ENCODE peak calls at places on chromosomes 13 and 19, in nine cellular contexts. T is aorta, S is tibial artery, C is adrenal gland, V is hepatocyte, P is pancreas, U is mesenchymal stem cell, F is AG10803, M is GM23338. Y is an unnamed sample.

GRCh38 chr13:90393408-90393807 is 954.1 kb upstream of the MIR17HG start:
- DNase-seq in T (no peak), S (no peak), C (no peak), V (no peak), P (no peak), U (no peak), F (no peak), M (no peak), Y (no peak)

GRCh38 chr13:26709461-26709860 is 51.1 kb downstream of the GPR12 start:
- DNase-seq in T (no peak), S (no peak), C (no peak), V (no peak), P (no peak), U (no peak), F (no peak), M (no peak), Y (no peak)

GRCh38 chr13:110261166-110262081 is 45.5 kb downstream of the COL4A1 start:
- DNase-seq in T (no peak), S (no peak), C (no peak), V (no peak), P (no peak), U (peak), F (no peak), M (peak), Y (no peak)

GRCh38 chr13:80337011-80337688 is 3.8 kb downstream of the SPRY2 start:
- DNase-seq in T (no peak), S (no peak), C (no peak), V (peak), P (no peak), U (no peak), F (no peak), M (no peak), Y (no peak)

GRCh38 chr13:102402292-102402691 is 444 bp upstream of the FGF14 start:
- DNase-seq in T (no peak), S (peak), C (peak), V (peak), P (peak), U (peak), F (no peak), M (peak), Y (peak)

GRCh38 chr13:109746364-109746763 is 40.0 kb downstream of the IRS2 start:
- DNase-seq in T (no peak), S (no peak), C (no peak), V (no peak), P (no peak), U (no peak), F (no peak), M (no peak), Y (no peak)

GRCh38 chr19:57269515-57270250 is 10.6 kb upstream of the ZNF460 start:
- DNase-seq in T (no peak), S (no peak), C (no peak), V (peak), P (no peak), U (peak), F (peak), M (no peak), Y (no peak)

GRCh38 chr13:87168390-87168789 is 502.8 kb upstream of the SLITRK5 start:
- DNase-seq in T (no peak), S (no peak), C (no peak), V (no peak), P (no peak), U (no peak), F (no peak), M (no peak), Y (no peak)

GRCh38 chr19:49879243-49879960 is 1.9 kb downstream of the TBC1D17 start:
- DNase-seq in T (no peak), S (no peak), C (no peak), V (no peak), P (no peak), U (no peak), F (no peak), M (no peak), Y (no peak)

GRCh38 chr13:24071423-24072075 is 89.0 kb upstream of the SPATA13 start:
- DNase-seq in T (no peak), S (no peak), C (no peak), V (no peak), P (no peak), U (peak), F (peak), M (no peak), Y (no peak)

GRCh38 chr19:51740356-51740755 is 11.3 kb downstream of the FPR1 start:
- DNase-seq in T (no peak), S (no peak), C (no peak), V (no peak), P (no peak), U (no peak), F (no peak), M (no peak), Y (no peak)

GRCh38 chr13:51858433-51859247 is 3.1 kb upstream of the CCDC70 start:
- DNase-seq in T (no peak), S (no peak), C (no peak), V (no peak), P (no peak), U (no peak), F (no peak), M (peak), Y (no peak)

GRCh38 chr13:93861818-93862217 is 617.7 kb downstream of the DCT start:
- DNase-seq in T (peak), S (no peak), C (peak), V (peak), P (no peak), U (peak), F (peak), M (no peak), Y (no peak)

GRCh38 chr19:34131100-34131499 is 41.2 kb upstream of the LSM14A start:
- DNase-seq in T (no peak), S (no peak), C (no peak), V (no peak), P (no peak), U (peak), F (no peak), M (no peak), Y (no peak)

GRCh38 chr19:51127755-51128154 is 3.0 kb downstream of the SIGLEC9 start:
- DNase-seq in T (peak), S (peak), C (no peak), V (no peak), P (peak), U (peak), F (peak), M (no peak), Y (no peak)

GRCh38 chr19:50450369-50451222 is 17.9 kb downstream of the MYBPC2 start:
- DNase-seq in T (no peak), S (no peak), C (no peak), V (no peak), P (no peak), U (no peak), F (no peak), M (no peak), Y (no peak)

GRCh38 chr19:42461700-42462324 is 19.1 kb upstream of the CXCL17 start:
- DNase-seq in T (no peak), S (no peak), C (no peak), V (no peak), P (no peak), U (no peak), F (no peak), M (no peak), Y (no peak)

GRCh38 chr19:7971553-7972520 is 28.4 kb upstream of the TIMM44 start:
- DNase-seq in T (no peak), S (no peak), C (no peak), V (no peak), P (peak), U (no peak), F (no peak), M (no peak), Y (no peak)

GRCh38 chr19:55670280-55671053 is 4.6 kb upstream of the EPN1 start:
- DNase-seq in T (peak), S (no peak), C (peak), V (no peak), P (no peak), U (no peak), F (peak), M (no peak), Y (no peak)

GRCh38 chr19:45768644-45769053 is 403 bp downstream of the SIX5 start:
- DNase-seq in T (peak), S (no peak), C (no peak), V (peak), P (peak), U (peak), F (peak), M (peak), Y (peak)

GRCh38 chr13:82717249-82717648 is 1165.0 kb downstream of the SLITRK1 start:
- DNase-seq in T (no peak), S (no peak), C (no peak), V (no peak), P (no peak), U (peak), F (peak), M (no peak), Y (no peak)

GRCh38 chr19:35644987-35645679 is 3.0 kb upstream of the COX6B1 start:
- DNase-seq in T (peak), S (peak), C (peak), V (peak), P (peak), U (no peak), F (peak), M (peak), Y (peak)

GRCh38 chr19:45473366-45474190 is 5.8 kb downstream of the FOSB start:
- DNase-seq in T (no peak), S (no peak), C (no peak), V (peak), P (no peak), U (no peak), F (no peak), M (peak), Y (no peak)

GRCh38 chr19:6264077-6264445 is 15.7 kb downstream of the MLLT1 start:
- DNase-seq in T (no peak), S (no peak), C (no peak), V (no peak), P (no peak), U (peak), F (no peak), M (no peak), Y (no peak)

GRCh38 chr19:57803594-57804325 is 11.0 kb downstream of the ZNF552 start:
- DNase-seq in T (peak), S (no peak), C (peak), V (peak), P (no peak), U (peak), F (peak), M (peak), Y (no peak)

GRCh38 chr13:71260246-71260645 is 606.8 kb downstream of the DACH1 start:
- DNase-seq in T (no peak), S (no peak), C (no peak), V (no peak), P (no peak), U (peak), F (no peak), M (no peak), Y (no peak)

GRCh38 chr19:53818756-53819155 is 5.4 kb downstream of the NLRP12 start:
- DNase-seq in T (no peak), S (no peak), C (no peak), V (no peak), P (no peak), U (no peak), F (no peak), M (peak), Y (no peak)

GRCh38 chr19:4414800-4415251 is 12.4 kb downstream of the CHAF1A start:
- DNase-seq in T (no peak), S (no peak), C (no peak), V (no peak), P (no peak), U (no peak), F (no peak), M (no peak), Y (no peak)

GRCh38 chr19:4059931-4060620 is 6.6 kb downstream of the ZBTB7A start:
- DNase-seq in T (no peak), S (peak), C (peak), V (peak), P (peak), U (no peak), F (peak), M (peak), Y (peak)

GRCh38 chr13:46953331-46953730 is 56.5 kb upstream of the HTR2A start:
- DNase-seq in T (no peak), S (no peak), C (no peak), V (no peak), P (no peak), U (no peak), F (no peak), M (no peak), Y (no peak)
- H3K4me3 ChIP-seq in T (no peak), S (no peak), C (no peak), V (no peak), P (no peak), U (no peak), F (no peak), M (no peak), Y (no peak)

GRCh38 chr19:18682807-18683108 is 722 bp upstream of the CRTC1 start:
- DNase-seq in T (no peak), S (no peak), C (no peak), V (no peak), P (no peak), U (no peak), F (no peak), M (no peak), Y (no peak)

GRCh38 chr19:18685597-18686164 is 2.2 kb downstream of the CRTC1 start:
- DNase-seq in T (no peak), S (no peak), C (no peak), V (no peak), P (no peak), U (no peak), F (peak), M (no peak), Y (no peak)

GRCh38 chr19:18683955-18684641 is 618 bp downstream of the CRTC1 start:
- DNase-seq in T (no peak), S (no peak), C (no peak), V (no peak), P (no peak), U (no peak), F (no peak), M (no peak), Y (no peak)

GRCh38 chr19:18683109-18683954 is at the start of gene CRTC1:
- DNase-seq in T (peak), S (peak), C (peak), V (peak), P (peak), U (peak), F (peak), M (peak), Y (peak)

GRCh38 chr19:18684642-18684993 is 1.1 kb downstream of the CRTC1 start:
- DNase-seq in T (no peak), S (no peak), C (no peak), V (no peak), P (no peak), U (no peak), F (no peak), M (no peak), Y (no peak)
- H3K4me3 ChIP-seq in T (no peak), S (no peak), C (no peak), V (no peak), P (peak), U (no peak), F (peak), M (peak), Y (peak)

GRCh38 chr19:2540646-2541454 is 64.9 kb downstream of the GADD45B start:
- DNase-seq in T (peak), S (peak), C (peak), V (peak), P (peak), U (peak), F (peak), M (peak), Y (peak)
- H3K4me3 ChIP-seq in T (no peak), S (peak), C (no peak), V (no peak), P (no peak), U (no peak), F (peak), M (peak), Y (no peak)

DNA sequence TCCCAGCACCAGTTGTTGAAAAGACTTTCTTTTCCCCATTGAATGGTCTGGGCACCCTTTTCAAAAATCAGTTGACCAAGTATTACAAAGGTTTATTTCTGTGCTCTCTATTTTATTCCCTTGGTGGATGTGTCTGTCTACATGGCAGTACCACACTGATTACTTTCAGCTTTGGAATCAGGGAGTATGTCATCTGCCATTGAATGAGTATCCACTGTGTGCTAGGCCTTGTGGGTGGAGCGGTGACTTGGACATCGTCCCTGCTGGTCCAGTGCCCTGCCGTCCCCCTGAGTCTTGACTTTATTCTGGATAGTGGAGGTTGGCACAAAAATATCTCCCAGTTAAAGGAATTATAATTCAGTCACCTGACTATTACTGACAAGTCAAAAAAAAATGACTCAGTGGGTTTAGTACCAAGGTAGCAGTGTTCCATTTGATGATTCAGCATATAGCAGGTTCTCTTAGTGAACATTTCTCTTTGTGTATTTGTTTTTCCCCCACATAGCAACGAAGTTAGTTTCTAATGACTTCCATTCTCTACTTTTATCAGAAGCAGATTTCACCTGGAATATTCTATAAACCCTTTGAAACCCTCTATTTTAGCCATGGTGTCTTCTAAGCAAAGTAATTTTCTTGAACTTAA is 3.9 kb downstream of the UPF3A start:
- DNase-seq in T (no peak), S (no peak), C (no peak), V (no peak), P (no peak), U (peak), F (peak), M (no peak), Y (no peak)
- H3K4me3 ChIP-seq in T (no peak), S (no peak), C (no peak), V (no peak), P (no peak), U (no peak), F (no peak), M (no peak), Y (no peak)

GRCh38 chr19:40217921-40218890 is at the start of gene TTC9B:
- DNase-seq in T (no peak), S (no peak), C (no peak), V (peak), P (peak), U (peak), F (no peak), M (peak), Y (no peak)
- H3K4me3 ChIP-seq in T (no peak), S (no peak), C (no peak), V (no peak), P (peak), U (no peak), F (no peak), M (peak), Y (no peak)

GRCh38 chr13:21075303-21076264 is 14.2 kb upstream of the LATS2 start:
- DNase-seq in T (peak), S (no peak), C (no peak), V (peak), P (peak), U (peak), F (no peak), M (peak), Y (peak)
- H3K4me3 ChIP-seq in T (peak), S (peak), C (no peak), V (peak), P (peak), U (no peak), F (peak), M (peak), Y (peak)

GRCh38 chr19:13051581-13052165 is 51.0 kb downstream of the LYL1 start:
- DNase-seq in T (peak), S (no peak), C (peak), V (peak), P (peak), U (peak), F (no peak), M (peak), Y (peak)
- H3K4me3 ChIP-seq in T (no peak), S (peak), C (no peak), V (no peak), P (peak), U (no peak), F (no peak), M (peak), Y (no peak)

DNA sequence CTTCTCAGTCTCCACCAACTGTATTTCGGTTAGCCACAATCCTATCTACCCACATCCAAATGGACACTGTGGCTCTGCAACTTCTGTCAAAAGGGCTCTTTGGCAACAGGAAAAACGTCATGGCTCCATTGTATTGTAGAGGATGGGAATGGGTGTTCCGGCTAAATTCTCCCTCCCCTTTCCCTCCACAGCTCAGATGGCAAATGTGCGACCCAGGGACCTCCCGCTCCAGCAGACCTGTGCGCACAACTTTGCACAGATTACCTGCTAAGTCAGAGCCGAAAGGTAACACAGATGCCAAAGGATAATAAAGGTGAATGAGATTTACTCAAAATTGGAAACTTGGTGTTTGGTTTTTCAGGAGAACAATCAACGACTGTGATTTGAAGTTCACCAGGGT is 948 bp upstream of the KL start:
- DNase-seq in T (no peak), S (peak), C (peak), V (no peak), P (no peak), U (no peak), F (no peak), M (peak), Y (peak)
- H3K4me3 ChIP-seq in T (no peak), S (no peak), C (no peak), V (no peak), P (no peak), U (no peak), F (no peak), M (peak), Y (peak)

GRCh38 chr13:36130168-36130541 is 1.0 kb downstream of the DCLK1 start:
- DNase-seq in T (no peak), S (no peak), C (no peak), V (no peak), P (no peak), U (no peak), F (no peak), M (no peak), Y (no peak)
- H3K4me3 ChIP-seq in T (no peak), S (peak), C (no peak), V (no peak), P (peak), U (no peak), F (peak), M (peak), Y (peak)

DNA sequence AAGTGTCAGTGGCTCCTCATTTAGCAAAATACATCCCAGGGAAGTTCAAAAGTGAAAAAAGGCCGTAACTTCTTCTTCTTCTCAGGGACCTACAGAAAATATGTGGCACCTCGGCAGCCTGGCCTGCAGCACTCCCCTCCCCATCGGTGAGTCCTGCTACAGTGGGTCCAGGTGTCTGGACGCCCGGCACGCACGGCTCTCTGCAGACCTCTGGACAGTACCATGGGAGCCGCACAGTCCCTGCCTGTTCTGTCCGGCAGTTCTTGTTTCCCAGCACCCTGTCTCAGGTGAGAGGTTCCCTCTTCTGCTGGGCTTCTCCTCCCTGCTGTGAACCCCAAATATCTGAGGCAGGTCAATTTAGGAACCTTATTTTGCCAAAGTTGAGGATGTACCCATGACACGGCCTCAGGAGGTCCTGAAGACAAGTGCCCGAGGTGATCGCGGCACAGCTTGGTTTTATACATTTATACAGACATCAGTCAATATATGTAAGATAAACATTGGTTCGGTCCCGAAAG is 36.8 kb upstream of the ALOX5AP start:
- DNase-seq in T (no peak), S (no peak), C (no peak), V (no peak), P (no peak), U (no peak), F (no peak), M (no peak), Y (no peak)
- H3K4me3 ChIP-seq in T (no peak), S (no peak), C (no peak), V (no peak), P (no peak), U (no peak), F (no peak), M (no peak), Y (no peak)

Y was measured in heart right ventricle.